ENCODE peak calls at places on chromosomes 5 and 9, in ten cellular contexts. R is fibroblast of lung, K is mesothelial cell of epicardium, T is AG04450, E is heart left ventricle, C is AG10803, O is HFFc6, D is colonic mucosa, Y is Peyer's patch, G is spleen. Q is an unnamed sample.

GRCh38 chr5:54024466-54024865 is 285.9 kb downstream of the ARL15 start:
- DNase-seq in R (peak; percentile 35), K (no peak), T (peak; percentile 23), E (no peak), C (peak; percentile 72), O (peak; percentile 2), D (no peak), Y (no peak), G (no peak), Q (no peak)

GRCh38 chr5:142749321-142749720 is 20.9 kb upstream of the ARHGAP26 start:
- DNase-seq in R (peak; percentile 81), K (no peak), T (peak; percentile 20), E (no peak), C (peak; percentile 54), O (peak; percentile 46), D (no peak), Y (no peak), G (no peak), Q (no peak)

GRCh38 chr5:149636861-149637246 is 55.6 kb downstream of the ARHGEF37 start:
- DNase-seq in R (peak; percentile 52), K (peak; percentile 51), T (peak; percentile 48), E (no peak), C (peak; percentile 68), O (no peak), D (peak; percentile 90), Y (peak; percentile 84), G (no peak), Q (peak; percentile 73)

GRCh38 chr9:99873531-99873930 is 32.9 kb upstream of the STX17 start:
- DNase-seq in R (peak; percentile 85), K (no peak), T (peak; percentile 11), E (no peak), C (peak; percentile 47), O (peak; percentile 61), D (no peak), Y (no peak), G (no peak), Q (no peak)

GRCh38 chr5:173201636-173202265 is 33.3 kb downstream of the NKX2-5 start:
- DNase-seq in R (peak; percentile 80), K (no peak), T (peak; percentile 16), E (no peak), C (peak; percentile 72), O (peak; percentile 75), D (no peak), Y (no peak), G (no peak), Q (no peak)

GRCh38 chr5:16675747-16676255 is 59.0 kb upstream of the RETREG1 start:
- DNase-seq in R (no peak), K (no peak), T (no peak), E (no peak), C (no peak), O (no peak), D (no peak), Y (no peak), G (no peak), Q (no peak)

GRCh38 chr9:117156771-117157535 is 257.9 kb downstream of the ASTN2 start:
- DNase-seq in R (no peak), K (no peak), T (no peak), E (no peak), C (no peak), O (no peak), D (no peak), Y (no peak), G (no peak), Q (no peak)

GRCh38 chr9:15570769-15571168 is 17.9 kb downstream of the CCDC171 start:
- DNase-seq in R (no peak), K (no peak), T (no peak), E (no peak), C (no peak), O (no peak), D (no peak), Y (no peak), G (no peak), Q (no peak)

GRCh38 chr5:321233-321725 is at the start of gene AHRR:
- DNase-seq in R (peak; percentile 53), K (peak; percentile 67), T (no peak), E (peak; percentile 55), C (peak; percentile 70), O (peak; percentile 59), D (peak; percentile 66), Y (peak; percentile 84), G (no peak), Q (peak; percentile 88)

GRCh38 chr5:138968601-138969000 is 93.5 kb upstream of the LRRTM2 start:
- DNase-seq in R (no peak), K (no peak), T (no peak), E (no peak), C (no peak), O (no peak), D (no peak), Y (no peak), G (peak; percentile 38), Q (no peak)

GRCh38 chr9:365451-365850 is 150.8 kb downstream of the DOCK8 start:
- DNase-seq in R (no peak), K (no peak), T (no peak), E (no peak), C (no peak), O (no peak), D (no peak), Y (no peak), G (no peak), Q (no peak)

GRCh38 chr9:106961623-106962022 is 98.7 kb downstream of the ZNF462 start:
- DNase-seq in R (peak; percentile 39), K (no peak), T (no peak), E (no peak), C (no peak), O (no peak), D (no peak), Y (no peak), G (no peak), Q (no peak)

GRCh38 chr9:89467278-89467625 is 30.7 kb downstream of the SEMA4D start:
- DNase-seq in R (no peak), K (no peak), T (no peak), E (no peak), C (no peak), O (no peak), D (no peak), Y (no peak), G (no peak), Q (no peak)

GRCh38 chr9:30970186-30970585 is 1414.3 kb upstream of the ACO1 start:
- DNase-seq in R (no peak), K (no peak), T (no peak), E (no peak), C (no peak), O (no peak), D (no peak), Y (no peak), G (no peak), Q (no peak)

GRCh38 chr9:127801955-127802575 is 617 bp upstream of the FPGS start:
- DNase-seq in R (no peak), K (no peak), T (no peak), E (no peak), C (peak; percentile 41), O (no peak), D (no peak), Y (no peak), G (no peak), Q (no peak)
- TF ChIP-seq CTCF in R (no peak), K (no peak), T (no peak), E (no peak), C (peak; percentile 6), O (peak; percentile 22), D (no peak), Y (peak; percentile 32), G (no peak), Q (no peak)

DNA sequence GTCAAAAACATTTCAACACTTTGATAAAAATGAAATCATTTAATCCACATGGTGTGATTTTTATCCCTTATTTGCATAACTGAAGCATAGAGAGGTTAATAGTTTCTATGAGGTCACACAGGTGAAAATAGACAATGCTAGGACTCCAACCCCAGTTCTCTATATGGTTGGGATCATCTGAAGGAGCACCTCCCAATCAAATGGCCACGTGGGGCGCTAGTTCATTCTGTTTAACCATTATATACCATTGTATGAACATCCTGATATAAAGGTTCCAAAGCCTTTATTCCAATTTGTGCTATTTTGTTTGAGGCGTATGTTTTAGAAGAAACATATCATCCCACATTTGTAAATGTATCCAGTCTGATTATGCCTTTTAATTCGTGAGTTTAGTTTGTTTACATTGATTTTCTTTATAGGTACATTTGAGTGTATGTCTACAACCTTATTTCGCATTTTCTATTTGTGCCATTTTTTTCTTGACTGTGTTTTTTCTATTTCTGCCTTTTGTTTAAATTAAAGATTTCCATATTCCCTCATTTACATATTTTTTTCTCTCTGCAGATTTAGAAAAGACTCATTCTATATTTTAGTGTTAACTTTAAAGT is 1092.0 kb downstream of the MAT2B start:
- DNase-seq in R (no peak), K (no peak), T (no peak), E (no peak), C (no peak), O (no peak), D (no peak), Y (no peak), G (no peak), Q (peak; percentile 17)
- TF ChIP-seq CTCF in R (peak; percentile 27), K (no peak), T (peak; percentile 30), E (no peak), C (no peak), O (peak; percentile 31), D (no peak), Y (peak; percentile 11), G (no peak), Q (peak; percentile 52)

GRCh38 chr9:83996126-83996525 is 15.5 kb downstream of the RMI1 start:
- DNase-seq in R (no peak), K (no peak), T (no peak), E (no peak), C (no peak), O (no peak), D (no peak), Y (no peak), G (no peak), Q (no peak)

GRCh38 chr9:83988411-83988810 is 7.8 kb downstream of the RMI1 start:
- DNase-seq in R (no peak), K (no peak), T (no peak), E (no peak), C (no peak), O (no peak), D (no peak), Y (no peak), G (no peak), Q (no peak)

GRCh38 chr9:83992901-83993300 is 12.3 kb downstream of the RMI1 start:
- DNase-seq in R (no peak), K (no peak), T (no peak), E (no peak), C (no peak), O (no peak), D (no peak), Y (no peak), G (no peak), Q (no peak)

GRCh38 chr9:83991355-83991754 is 10.8 kb downstream of the RMI1 start:
- DNase-seq in R (no peak), K (no peak), T (no peak), E (no peak), C (no peak), O (no peak), D (no peak), Y (no peak), G (no peak), Q (no peak)

GRCh38 chr9:83992407-83992806 is 11.8 kb downstream of the RMI1 start:
- DNase-seq in R (peak; percentile 7), K (no peak), T (no peak), E (no peak), C (no peak), O (peak; percentile 13), D (no peak), Y (no peak), G (no peak), Q (no peak)
- TF ChIP-seq CTCF in R (no peak), K (no peak), T (no peak), E (no peak), C (no peak), O (peak; percentile 58), D (no peak), Y (peak; percentile 28), G (no peak), Q (no peak)

GRCh38 chr5:81402180-81402930 is 8.4 kb upstream of the ACOT12 start:
- DNase-seq in R (no peak), K (no peak), T (no peak), E (no peak), C (no peak), O (no peak), D (no peak), Y (peak; percentile 51), G (no peak), Q (no peak)
- TF ChIP-seq CTCF in R (no peak), K (no peak), T (no peak), E (no peak), C (no peak), O (no peak), D (no peak), Y (no peak), G (no peak), Q (no peak)

Q was measured in GM10248.